ENCODE peak calls at places on chromosomes 5 and 9, in six cellular contexts. M is ovary, B is breast epithelium, L is transverse colon, J is RWPE1, R is fibroblast of lung. H is an unnamed sample.

GRCh38 chr9:136511670-136512592 is 29.1 kb upstream of the SEC16A start:
- DNase-seq in L (no peak), B (no peak), R (no peak), J (no peak), M (peak; percentile 58), H (no peak)

GRCh38 chr5:31824886-31825774 is 186.2 kb downstream of the PDZD2 start:
- DNase-seq in R (peak; percentile 79), L (peak; percentile 21), M (peak; percentile 72), B (no peak), J (peak; percentile 61), H (peak; percentile 44)

GRCh38 chr5:112320408-112320807 is 98.7 kb downstream of the EPB41L4A start:
- DNase-seq in B (no peak), M (no peak), L (no peak), J (no peak), R (no peak), H (no peak)

GRCh38 chr5:75340714-75341478 is 3.9 kb downstream of the HMGCR start:
- DNase-seq in B (no peak), M (no peak), L (no peak), J (peak; percentile 78), R (no peak), H (no peak)

GRCh38 chr9:113622600-113623400 is 159.3 kb downstream of the RGS3 start:
- DNase-seq in R (peak; percentile 71), B (no peak), M (no peak), J (peak; percentile 94), L (no peak), H (no peak)

GRCh38 chr5:131630963-131631350 is 4.1 kb downstream of the RAPGEF6 start:
- DNase-seq in R (no peak), M (no peak), L (no peak), B (no peak), J (no peak), H (no peak)

GRCh38 chr9:114790521-114790920 is 15.3 kb downstream of the TNFSF15 start:
- DNase-seq in R (no peak), J (no peak), B (no peak), L (no peak), M (no peak), H (no peak)

GRCh38 chr5:134116291-134116690 is 1.8 kb downstream of the TCF7 start:
- DNase-seq in M (no peak), B (no peak), L (no peak), R (no peak), J (no peak), H (no peak)

GRCh38 chr5:53478411-53479044 is 1.9 kb upstream of the FST start:
- DNase-seq in R (peak; percentile 78), B (no peak), J (peak; percentile 64), L (peak; percentile 11), M (peak; percentile 24), H (peak; percentile 37)

GRCh38 chr5:149211566-149211965 is 60.1 kb upstream of the AFAP1L1 start:
- DNase-seq in B (no peak), R (peak; percentile 68), L (no peak), M (no peak), J (no peak), H (no peak)

GRCh38 chr9:113708821-113709713 is 167.0 kb upstream of the ZNF618 start:
- DNase-seq in M (no peak), L (no peak), R (no peak), B (no peak), J (no peak), H (no peak)

GRCh38 chr5:17445185-17445584 is 52.8 kb upstream of the TAF11L2 start:
- DNase-seq in L (peak; percentile 49), M (no peak), B (no peak), R (no peak), J (no peak), H (no peak)

GRCh38 chr9:33129886-33130284 is 37.3 kb downstream of the B4GALT1 start:
- DNase-seq in L (peak; percentile 57), M (no peak), R (no peak), B (no peak), J (no peak), H (no peak)

GRCh38 chr5:82777106-82777505 is 300.1 kb downstream of the TMEM167A start:
- DNase-seq in J (no peak), R (no peak), M (no peak), L (no peak), B (no peak), H (no peak)

GRCh38 chr5:89421035-89421434 is 538.1 kb upstream of the MEF2C start:
- DNase-seq in J (peak; percentile 23), M (no peak), R (peak; percentile 22), B (no peak), L (no peak), H (peak; percentile 24)

GRCh38 chr5:119398713-119399492 is 43.1 kb downstream of the TNFAIP8 start:
- DNase-seq in B (no peak), L (peak; percentile 73), R (peak; percentile 77), J (no peak), M (peak; percentile 36), H (no peak)

GRCh38 chr5:179427676-179428056 is 82.4 kb upstream of the ADAMTS2 start:
- DNase-seq in B (no peak), M (no peak), J (no peak), L (no peak), R (no peak), H (no peak)

GRCh38 chr9:116144555-116144954 is 9.0 kb upstream of the PAPPA start:
- DNase-seq in R (no peak), M (no peak), L (no peak), B (no peak), J (no peak), H (no peak)

GRCh38 chr5:64165160-64165499 is 513 bp upstream of the RNF180 start:
- DNase-seq in M (no peak), B (no peak), L (no peak), R (no peak), J (no peak), H (no peak)

GRCh38 chr5:64165500-64166200 is at the start of gene RNF180:
- DNase-seq in J (peak; percentile 44), M (peak; percentile 58), R (peak; percentile 35), L (peak; percentile 24), B (peak; percentile 55), H (no peak)

GRCh38 chr5:64163746-64164145 is 1.9 kb upstream of the RNF180 start:
- DNase-seq in L (no peak), R (no peak), J (no peak), B (no peak), M (no peak), H (no peak)

GRCh38 chr5:64164166-64164565 is 1.5 kb upstream of the RNF180 start:
- DNase-seq in L (no peak), J (no peak), M (no peak), B (no peak), R (no peak), H (no peak)

DNA sequence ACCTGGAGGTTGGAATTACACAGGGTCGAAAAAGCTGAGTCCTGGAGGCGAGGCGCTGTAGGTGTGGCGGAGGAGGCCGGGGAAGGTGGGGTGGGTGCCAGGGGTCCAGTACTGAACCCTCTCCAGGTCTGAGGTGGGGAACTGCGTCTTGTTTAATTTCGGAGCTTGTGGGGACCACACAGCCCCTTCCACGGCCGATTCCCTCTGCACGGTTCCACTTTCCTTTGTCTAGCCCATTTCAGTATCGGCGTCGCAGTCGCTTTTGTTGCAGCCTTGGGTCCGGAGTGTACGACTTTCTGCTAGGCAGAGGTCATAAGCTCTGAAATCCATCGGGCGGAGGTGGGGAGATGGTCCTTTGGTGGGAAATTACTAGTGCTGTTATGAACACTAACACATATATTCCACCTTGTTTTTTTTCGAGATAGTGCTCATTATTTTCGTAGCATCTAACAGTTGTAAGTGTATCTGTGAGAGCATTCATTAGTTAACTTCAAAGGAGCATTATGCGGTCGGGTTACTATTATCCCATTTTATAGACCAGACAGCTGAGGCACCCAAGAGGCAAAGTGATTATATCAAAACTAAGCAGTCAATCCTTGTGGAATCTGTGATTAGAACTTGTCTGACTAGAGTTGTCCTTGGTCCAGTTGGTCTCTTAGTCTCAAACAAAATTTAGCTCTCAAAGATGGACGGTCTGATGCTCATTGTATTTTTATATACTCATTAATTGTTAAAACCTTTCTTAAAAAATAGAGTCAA is 737 bp downstream of the RNF180 start:
- DNase-seq in B (no peak), L (no peak), M (peak; percentile 43), R (no peak), J (no peak), H (no peak)
- H3K27ac ChIP-seq in B (peak overlapping the region; percentile 85), L (peak overlapping the region; percentile 48), M (peak overlapping the region; percentile 86), R (no peak overlapping the region), J (no peak overlapping the region), H (no peak overlapping the region)

GRCh38 chr5:141839015-141839513 is 39.1 kb downstream of the PCDH1 start:
- DNase-seq in J (no peak), L (no peak), R (no peak), M (no peak), B (no peak), H (no peak)

GRCh38 chr5:141832131-141832530 is 46.1 kb downstream of the PCDH1 start:
- DNase-seq in L (no peak), J (no peak), M (no peak), B (no peak), R (no peak), H (no peak)

GRCh38 chr5:141834331-141834730 is 43.9 kb downstream of the PCDH1 start:
- DNase-seq in M (no peak), B (no peak), R (no peak), J (no peak), L (no peak), H (no peak)

GRCh38 chr5:141838326-141839014 is 39.7 kb downstream of the PCDH1 start:
- DNase-seq in L (no peak), J (no peak), M (no peak), R (no peak), B (no peak), H (no peak)

GRCh38 chr5:141835928-141836667 is 42.1 kb downstream of the PCDH1 start:
- DNase-seq in L (no peak), R (no peak), M (no peak), B (no peak), J (no peak), H (no peak)
- H3K27ac ChIP-seq in L (peak overlapping the region; percentile 32), R (no peak overlapping the region), M (no peak overlapping the region), B (no peak overlapping the region), J (no peak overlapping the region), H (no peak overlapping the region)

GRCh38 chr5:139952464-139953070 is 90.5 kb downstream of the NRG2 start:
- DNase-seq in L (no peak), M (no peak), J (no peak), R (no peak), B (no peak), H (no peak)
- H3K27ac ChIP-seq in L (no peak overlapping the region), M (no peak overlapping the region), J (no peak overlapping the region), R (no peak overlapping the region), B (peak overlapping the region; percentile 26), H (no peak overlapping the region)

DNA sequence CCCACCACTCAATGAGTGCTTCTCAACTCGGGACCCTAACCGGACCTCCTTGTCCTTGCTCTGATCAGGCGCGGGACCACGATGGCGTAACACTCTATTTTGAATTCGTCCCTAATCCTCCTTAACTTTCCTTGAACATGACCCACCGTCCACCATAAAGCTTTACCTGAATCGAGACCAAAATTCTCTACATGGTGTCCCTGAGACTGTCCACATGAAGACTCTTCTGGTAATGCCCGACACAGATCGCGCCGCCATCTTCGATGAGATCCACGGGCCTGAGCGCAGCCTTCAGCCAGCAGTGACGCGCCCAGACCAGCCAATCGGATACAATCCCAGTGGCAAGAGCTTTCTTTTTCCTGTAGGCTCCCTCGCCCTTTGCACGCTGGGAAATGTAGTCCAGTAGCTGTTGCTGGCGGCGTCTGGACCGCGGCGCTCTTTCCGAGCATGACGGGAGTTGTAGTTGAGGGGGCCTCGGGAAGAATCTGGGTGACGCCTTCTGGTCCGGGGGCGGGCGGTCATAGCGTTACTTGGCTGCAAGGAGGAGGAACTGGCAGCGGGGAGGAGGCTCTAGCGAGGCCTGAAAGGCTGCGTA is at the start of the genes MRPL50 and ZNF189:
- DNase-seq in L (peak; percentile 98), J (peak; percentile 100), R (peak; percentile 99), M (peak; percentile 99), B (peak; percentile 97), H (peak; percentile 92)
- H3K27ac ChIP-seq in L (peak within 1 kb of the TSS; percentile 93), J (peak within 1 kb of the TSS; percentile 76), R (peak within 1 kb of the TSS; percentile 97), M (peak within 1 kb of the TSS; percentile 81), B (peak within 1 kb of the TSS; percentile 95), H (peak within 1 kb of the TSS; percentile 67)

GRCh38 chr5:126806-127205 is 34.8 kb downstream of the PLEKHG4B start:
- DNase-seq in B (no peak), L (no peak), M (no peak), R (no peak), J (no peak), H (no peak)
- H3K27ac ChIP-seq in B (no peak overlapping the region), L (no peak overlapping the region), M (no peak overlapping the region), R (no peak overlapping the region), J (no peak overlapping the region), H (no peak overlapping the region)

H was measured in SK-N-MC.